ENCODE peak calls at places on chromosomes 11 and 22, in nine cellular contexts. O, U, H, B, S, Q, Z, E and L are unnamed samples.

GRCh38 chr22:46378499-46379300 is 43.2 kb downstream of the TRMU start:
- DNase-seq in B (no peak), U (peak; percentile 23), S (no peak), Q (no peak), H (no peak), E (no peak), Z (no peak), O (no peak), L (no peak)

GRCh38 chr11:68798221-68798813 is 43.4 kb downstream of the CPT1A start:
- DNase-seq in Q (no peak), U (peak; percentile 56), H (peak; percentile 60), O (no peak), B (no peak), S (no peak), Z (peak; percentile 24), E (no peak), L (no peak)

GRCh38 chr22:38835888-38836301 is 7.9 kb downstream of the NPTXR start:
- DNase-seq in B (no peak), O (no peak), E (no peak), S (no peak), H (no peak), U (no peak), Z (no peak), Q (peak; percentile 70), L (no peak)

GRCh38 chr11:123573291-123573690 is 81.1 kb downstream of the SCN3B start:
- DNase-seq in H (no peak), U (no peak), O (no peak), B (no peak), Q (no peak), Z (no peak), S (no peak), E (no peak), L (no peak)

GRCh38 chr22:37154925-37155712 is 5.4 kb upstream of the IL2RB start:
- DNase-seq in S (no peak), O (no peak), H (no peak), Q (no peak), Z (no peak), B (no peak), E (no peak), U (no peak), L (peak; percentile 26)

GRCh38 chr22:38067771-38068360 is 10.7 kb downstream of the PICK1 start:
- DNase-seq in B (no peak), H (no peak), O (no peak), U (no peak), Q (no peak), Z (no peak), E (no peak), S (no peak), L (no peak)

GRCh38 chr11:69211540-69212120 is 55.9 kb downstream of the SMIM38 start:
- DNase-seq in Q (no peak), E (no peak), O (no peak), S (no peak), H (no peak), U (no peak), Z (no peak), B (no peak), L (no peak)

GRCh38 chr11:2166091-2166851 is 5.3 kb upstream of the INS start:
- DNase-seq in S (no peak), Q (no peak), Z (peak; percentile 47), E (no peak), O (no peak), B (no peak), H (peak; percentile 70), U (peak; percentile 65), L (no peak)

GRCh38 chr22:23278883-23279675 is 98.8 kb downstream of the BCR start:
- DNase-seq in U (peak; percentile 53), H (no peak), B (no peak), E (no peak), O (no peak), S (no peak), Q (no peak), Z (no peak), L (no peak)

GRCh38 chr11:65865550-65866172 is 5.4 kb downstream of the MUS81 start:
- DNase-seq in H (no peak), E (no peak), B (no peak), Q (no peak), Z (no peak), O (no peak), U (peak; percentile 24), S (no peak), L (no peak)

GRCh38 chr22:41405588-41405987 is 23.8 kb downstream of the TEF start:
- DNase-seq in Q (no peak), B (no peak), E (no peak), H (peak; percentile 49), S (no peak), O (no peak), Z (no peak), U (no peak), L (peak; percentile 50)

GRCh38 chr11:76385903-76386302 is 4.8 kb downstream of the GVQW3 start:
- DNase-seq in E (no peak), Z (no peak), O (peak; percentile 18), B (no peak), U (no peak), S (no peak), Q (no peak), H (no peak), L (no peak)

GRCh38 chr11:65425971-65426838 is 3.6 kb downstream of the NEAT1 start:
- DNase-seq in H (no peak), S (peak; percentile 99), E (peak; percentile 12), O (no peak), U (no peak), Q (no peak), B (no peak), Z (no peak), L (no peak)